ENCODE peak calls at places on chromosomes 2 and 18, in nine cellular contexts. I is SHP77, E is head of caudate nucleus, J is dermis microvascular lymphatic vessel endothelial cell, O is NB4, W is HT1080, Z is omental fat pad, P is NCI-H1105 treated with DMSO at 0.1 percent for 48 hours, S is ecto neural progenitor cell. V is an unnamed sample.

GRCh38 chr2:232280341-232280740 is 98.2 kb upstream of the ALPP start:
- DNase-seq in I (no peak), E (no peak), J (no peak), O (no peak), W (no peak), Z (no peak), P (no peak), S (no peak), V (no peak)

GRCh38 chr2:229445501-229446294 is 174.6 kb upstream of the PID1 start:
- DNase-seq in I (no peak), E (no peak), J (no peak), O (no peak), W (no peak), Z (no peak), P (no peak), S (no peak), V (no peak)

GRCh38 chr2:159946326-159946992 is 116.0 kb downstream of the PLA2R1 start:
- DNase-seq in I (no peak), E (no peak), J (peak), O (no peak), W (no peak), Z (no peak), P (peak), S (no peak), V (no peak)

GRCh38 chr2:80335411-80335810 is 30.9 kb upstream of the LRRTM1 start:
- DNase-seq in I (no peak), E (no peak), J (no peak), O (no peak), W (no peak), Z (no peak), P (no peak), S (no peak), V (no peak)

GRCh38 chr2:43131890-43132522 is 94.4 kb downstream of the ZFP36L2 start:
- DNase-seq in I (no peak), E (no peak), J (no peak), O (peak), W (no peak), Z (peak), P (no peak), S (no peak), V (no peak)

GRCh38 chr2:23413641-23414040 is 28.7 kb downstream of the KLHL29 start:
- DNase-seq in I (no peak), E (no peak), J (no peak), O (no peak), W (no peak), Z (no peak), P (no peak), S (peak), V (no peak)

GRCh38 chr2:223967981-223968380 is 10.7 kb downstream of the MRPL44 start:
- DNase-seq in I (no peak), E (no peak), J (no peak), O (no peak), W (no peak), Z (no peak), P (no peak), S (no peak), V (no peak)

GRCh38 chr2:182173944-182174622 is 188.4 kb downstream of the PPP1R1C start:
- DNase-seq in I (no peak), E (no peak), J (no peak), O (no peak), W (no peak), Z (no peak), P (no peak), S (no peak), V (no peak)

GRCh38 chr2:68905116-68905515 is 33.9 kb upstream of the BMP10 start:
- DNase-seq in I (no peak), E (no peak), J (no peak), O (no peak), W (no peak), Z (no peak), P (no peak), S (no peak), V (no peak)

GRCh38 chr2:222959358-222959757 is 92.6 kb upstream of the KCNE4 start:
- DNase-seq in I (no peak), E (no peak), J (no peak), O (no peak), W (peak), Z (no peak), P (no peak), S (peak), V (no peak)

GRCh38 chr2:28736034-28736433 is 15.6 kb upstream of the PPP1CB start:
- DNase-seq in I (peak), E (no peak), J (peak), O (no peak), W (no peak), Z (no peak), P (peak), S (no peak), V (peak)

GRCh38 chr2:44740678-44741077 is 200.8 kb upstream of the SIX3 start:
- DNase-seq in I (no peak), E (no peak), J (no peak), O (peak), W (peak), Z (no peak), P (no peak), S (no peak), V (peak)

GRCh38 chr2:30454571-30454970 is 7.5 kb downstream of the LCLAT1 start:
- DNase-seq in I (no peak), E (no peak), J (no peak), O (no peak), W (no peak), Z (no peak), P (no peak), S (no peak), V (no peak)

GRCh38 chr2:149716687-149717086 is 129.1 kb upstream of the MMADHC start:
- DNase-seq in I (no peak), E (no peak), J (no peak), O (no peak), W (no peak), Z (no peak), P (no peak), S (no peak), V (no peak)

GRCh38 chr2:64606495-64607363 is 47.0 kb downstream of the SERTAD2 start:
- DNase-seq in I (no peak), E (peak), J (peak), O (peak), W (peak), Z (peak), P (no peak), S (peak), V (no peak)

GRCh38 chr2:235394278-235394828 is 99.5 kb upstream of the AGAP1 start:
- DNase-seq in I (no peak), E (no peak), J (no peak), O (no peak), W (peak), Z (no peak), P (no peak), S (no peak), V (no peak)

GRCh38 chr18:961644-962355 is 57.1 kb downstream of the ADCYAP1 start:
- DNase-seq in I (peak), E (peak), J (peak), O (peak), W (peak), Z (no peak), P (peak), S (peak), V (peak)

GRCh38 chr18:45670281-45670962 is 53.6 kb upstream of the SLC14A1 start:
- DNase-seq in I (no peak), E (no peak), J (no peak), O (peak), W (peak), Z (no peak), P (no peak), S (no peak), V (no peak)

GRCh38 chr2:19361325-19361990 is 3.0 kb upstream of the OSR1 start:
- DNase-seq in I (no peak), E (no peak), J (peak), O (no peak), W (no peak), Z (no peak), P (no peak), S (peak), V (no peak)

GRCh38 chr18:63158012-63158631 is 161.4 kb downstream of the BCL2 start:
- DNase-seq in I (no peak), E (no peak), J (no peak), O (no peak), W (no peak), Z (no peak), P (no peak), S (no peak), V (no peak)

GRCh38 chr2:188326669-188327301 is 35.1 kb downstream of the GULP1 start:
- DNase-seq in I (peak), E (no peak), J (no peak), O (no peak), W (no peak), Z (no peak), P (no peak), S (no peak), V (no peak)

GRCh38 chr18:12943200-12943599 is 4.6 kb upstream of the SEH1L start:
- DNase-seq in I (no peak), E (no peak), J (no peak), O (no peak), W (peak), Z (no peak), P (no peak), S (no peak), V (no peak)

GRCh38 chr2:42874838-42875801 is 82.7 kb upstream of the HAAO start:
- DNase-seq in I (no peak), E (no peak), J (peak), O (no peak), W (no peak), Z (peak), P (no peak), S (no peak), V (no peak)

GRCh38 chr2:215833531-215834162 is 179.7 kb downstream of the MREG start:
- DNase-seq in I (no peak), E (no peak), J (peak), O (peak), W (peak), Z (no peak), P (no peak), S (no peak), V (peak)

GRCh38 chr2:236626391-236627150 is 56.9 kb downstream of the ACKR3 start:
- DNase-seq in I (no peak), E (peak), J (no peak), O (no peak), W (no peak), Z (no peak), P (no peak), S (no peak), V (no peak)

GRCh38 chr18:5380581-5380980 is 85.1 kb upstream of the ZBTB14 start:
- DNase-seq in I (no peak), E (no peak), J (no peak), O (no peak), W (no peak), Z (no peak), P (no peak), S (no peak), V (no peak)

GRCh38 chr18:48929951-48930713 is 20.6 kb downstream of the SMAD7 start:
- DNase-seq in I (no peak), E (no peak), J (no peak), O (no peak), W (no peak), Z (no peak), P (no peak), S (no peak), V (no peak)

GRCh38 chr2:3533836-3534235 is 14.5 kb upstream of the ADI1 start:
- DNase-seq in I (no peak), E (no peak), J (no peak), O (no peak), W (no peak), Z (no peak), P (no peak), S (no peak), V (no peak)

GRCh38 chr2:239811806-239812560 is 213.2 kb downstream of the NDUFA10 start:
- DNase-seq in I (no peak), E (peak), J (no peak), O (no peak), W (no peak), Z (no peak), P (no peak), S (no peak), V (no peak)

GRCh38 chr2:139142252-139142651 is 362.1 kb upstream of the NXPH2 start:
- DNase-seq in I (no peak), E (no peak), J (peak), O (peak), W (peak), Z (no peak), P (no peak), S (no peak), V (no peak)

GRCh38 chr2:215713393-215713792 is 277.5 kb upstream of the FN1 start:
- DNase-seq in I (no peak), E (no peak), J (no peak), O (no peak), W (no peak), Z (no peak), P (no peak), S (no peak), V (no peak)

GRCh38 chr2:165469417-165469816 is at the start of gene CSRNP3:
- DNase-seq in I (peak), E (peak), J (peak), O (no peak), W (no peak), Z (no peak), P (peak), S (peak), V (peak)

GRCh38 chr18:62982600-62983251 is 267.4 kb downstream of the PHLPP1 start:
- DNase-seq in I (peak), E (peak), J (peak), O (peak), W (peak), Z (no peak), P (peak), S (peak), V (peak)

GRCh38 chr2:160317113-160318099 is 117.3 kb upstream of the ITGB6 start:
- DNase-seq in I (no peak), E (no peak), J (no peak), O (no peak), W (no peak), Z (no peak), P (peak), S (no peak), V (no peak)

GRCh38 chr2:14569294-14569693 is 63.2 kb upstream of the LRATD1 start:
- DNase-seq in I (no peak), E (no peak), J (no peak), O (no peak), W (peak), Z (no peak), P (no peak), S (no peak), V (no peak)

GRCh38 chr18:79742076-79742475 is 55.7 kb upstream of the KCNG2 start:
- DNase-seq in I (no peak), E (no peak), J (no peak), O (no peak), W (no peak), Z (no peak), P (no peak), S (no peak), V (no peak)

GRCh38 chr2:217248312-217248935 is 388.6 kb upstream of the TNP1 start:
- DNase-seq in I (peak), E (peak), J (no peak), O (peak), W (no peak), Z (no peak), P (peak), S (no peak), V (peak)

V was measured in NCI-H2029 treated with DMSO at 0.1 percent for 48 hours.